ENCODE peak calls at places on chromosome 3, in six cellular contexts. One of them, this sample, is unnamed.

GRCh38 chr3:160870327-160870726 is 114.3 kb downstream of the PPM1L start:
- DNase-seq in H4: no peak
- DNase-seq in A172: no peak
- DNase-seq in tibial artery: no peak
- DNase-seq in mucosa of descending colon: no peak
- DNase-seq in stimulated activated CD4-positive, alpha-beta T cell treated with anti-CD3 and anti-CD28 coated beads, TNF-alpha, amount 100 ng/mL, for 1 hour: no peak
- DNase-seq in this sample: peak; percentile 39

GRCh38 chr3:41237907-41238306 is 38.6 kb downstream of the CTNNB1 start:
- DNase-seq in mucosa of descending colon: no peak
- DNase-seq in tibial artery: no peak
- DNase-seq in A172: no peak
- DNase-seq in H4: no peak
- DNase-seq in stimulated activated CD4-positive, alpha-beta T cell treated with anti-CD3 and anti-CD28 coated beads, TNF-alpha, amount 100 ng/mL, for 1 hour: no peak
- DNase-seq in this sample: no peak

GRCh38 chr3:142484912-142485435 is 37.1 kb upstream of the XRN1 start:
- DNase-seq in A172: no peak
- DNase-seq in mucosa of descending colon: no peak
- DNase-seq in H4: no peak
- DNase-seq in tibial artery: no peak
- DNase-seq in stimulated activated CD4-positive, alpha-beta T cell treated with anti-CD3 and anti-CD28 coated beads, TNF-alpha, amount 100 ng/mL, for 1 hour: no peak
- DNase-seq in this sample: no peak

GRCh38 chr3:51984269-51984647 is 923 bp downstream of the ACY1 start:
- DNase-seq in tibial artery: no peak
- DNase-seq in A172: no peak
- DNase-seq in H4: no peak
- DNase-seq in stimulated activated CD4-positive, alpha-beta T cell treated with anti-CD3 and anti-CD28 coated beads, TNF-alpha, amount 100 ng/mL, for 1 hour: no peak
- DNase-seq in mucosa of descending colon: no peak
- DNase-seq in this sample: no peak

GRCh38 chr3:111874177-111874820 is 15.2 kb downstream of the PHLDB2 start:
- DNase-seq in H4: peak; percentile 32
- DNase-seq in mucosa of descending colon: no peak
- DNase-seq in stimulated activated CD4-positive, alpha-beta T cell treated with anti-CD3 and anti-CD28 coated beads, TNF-alpha, amount 100 ng/mL, for 1 hour: no peak
- DNase-seq in A172: peak; percentile 90
- DNase-seq in tibial artery: no peak
- DNase-seq in this sample: no peak

GRCh38 chr3:72031581-72031980 is 246.6 kb upstream of the PROK2 start:
- DNase-seq in H4: peak; percentile 85
- DNase-seq in mucosa of descending colon: no peak
- DNase-seq in A172: peak; percentile 52
- DNase-seq in tibial artery: no peak
- DNase-seq in stimulated activated CD4-positive, alpha-beta T cell treated with anti-CD3 and anti-CD28 coated beads, TNF-alpha, amount 100 ng/mL, for 1 hour: no peak
- DNase-seq in this sample: no peak

GRCh38 chr3:129940086-129940485 is 34.4 kb upstream of the TRH start:
- DNase-seq in mucosa of descending colon: no peak
- DNase-seq in tibial artery: no peak
- DNase-seq in stimulated activated CD4-positive, alpha-beta T cell treated with anti-CD3 and anti-CD28 coated beads, TNF-alpha, amount 100 ng/mL, for 1 hour: no peak
- DNase-seq in H4: no peak
- DNase-seq in A172: no peak
- DNase-seq in this sample: no peak

GRCh38 chr3:53100818-53101466 is 29.3 kb downstream of the RFT1 start:
- DNase-seq in mucosa of descending colon: no peak
- DNase-seq in H4: no peak
- DNase-seq in tibial artery: no peak
- DNase-seq in stimulated activated CD4-positive, alpha-beta T cell treated with anti-CD3 and anti-CD28 coated beads, TNF-alpha, amount 100 ng/mL, for 1 hour: no peak
- DNase-seq in A172: no peak
- DNase-seq in this sample: no peak

GRCh38 chr3:120418866-120419490 is 31.8 kb downstream of the FSTL1 start:
- DNase-seq in tibial artery: no peak
- DNase-seq in mucosa of descending colon: peak; percentile 75
- DNase-seq in H4: peak; percentile 65
- DNase-seq in A172: peak; percentile 73
- DNase-seq in stimulated activated CD4-positive, alpha-beta T cell treated with anti-CD3 and anti-CD28 coated beads, TNF-alpha, amount 100 ng/mL, for 1 hour: no peak
- DNase-seq in this sample: peak; percentile 34

GRCh38 chr3:62169871-62170660 is 203.3 kb downstream of the FEZF2 start:
- DNase-seq in H4: no peak
- DNase-seq in stimulated activated CD4-positive, alpha-beta T cell treated with anti-CD3 and anti-CD28 coated beads, TNF-alpha, amount 100 ng/mL, for 1 hour: no peak
- DNase-seq in A172: peak; percentile 13
- DNase-seq in mucosa of descending colon: no peak
- DNase-seq in tibial artery: no peak
- DNase-seq in this sample: no peak

GRCh38 chr3:156317457-156317856 is 197.1 kb downstream of the KCNAB1 start:
- DNase-seq in A172: peak; percentile 87
- DNase-seq in stimulated activated CD4-positive, alpha-beta T cell treated with anti-CD3 and anti-CD28 coated beads, TNF-alpha, amount 100 ng/mL, for 1 hour: no peak
- DNase-seq in tibial artery: no peak
- DNase-seq in H4: peak; percentile 59
- DNase-seq in mucosa of descending colon: no peak
- DNase-seq in this sample: no peak

GRCh38 chr3:106176734-106177133 is 307.9 kb upstream of the CBLB start:
- DNase-seq in stimulated activated CD4-positive, alpha-beta T cell treated with anti-CD3 and anti-CD28 coated beads, TNF-alpha, amount 100 ng/mL, for 1 hour: peak; percentile 33
- DNase-seq in tibial artery: no peak
- DNase-seq in mucosa of descending colon: no peak
- DNase-seq in A172: no peak
- DNase-seq in H4: no peak
- DNase-seq in this sample: no peak

GRCh38 chr3:176953106-176954080 is 243.9 kb downstream of the TBL1XR1 start:
- DNase-seq in H4: peak; percentile 73
- DNase-seq in mucosa of descending colon: peak; percentile 80
- DNase-seq in A172: peak; percentile 37
- DNase-seq in stimulated activated CD4-positive, alpha-beta T cell treated with anti-CD3 and anti-CD28 coated beads, TNF-alpha, amount 100 ng/mL, for 1 hour: no peak
- DNase-seq in tibial artery: peak; percentile 25
- DNase-seq in this sample: peak; percentile 10

GRCh38 chr3:182092662-182093262 is 381.0 kb downstream of the SOX2 start:
- DNase-seq in H4: no peak
- DNase-seq in stimulated activated CD4-positive, alpha-beta T cell treated with anti-CD3 and anti-CD28 coated beads, TNF-alpha, amount 100 ng/mL, for 1 hour: no peak
- DNase-seq in mucosa of descending colon: no peak
- DNase-seq in tibial artery: no peak
- DNase-seq in A172: no peak
- DNase-seq in this sample: no peak

GRCh38 chr3:71681224-71681668 is 44.0 kb downstream of the EIF4E3 start:
- DNase-seq in H4: peak; percentile 80
- DNase-seq in tibial artery: peak; percentile 65
- DNase-seq in A172: peak; percentile 41
- DNase-seq in stimulated activated CD4-positive, alpha-beta T cell treated with anti-CD3 and anti-CD28 coated beads, TNF-alpha, amount 100 ng/mL, for 1 hour: no peak
- DNase-seq in mucosa of descending colon: peak; percentile 57
- DNase-seq in this sample: no peak

GRCh38 chr3:168029705-168030104 is 66.0 kb downstream of the GOLIM4 start:
- DNase-seq in H4: no peak
- DNase-seq in A172: no peak
- DNase-seq in tibial artery: no peak
- DNase-seq in stimulated activated CD4-positive, alpha-beta T cell treated with anti-CD3 and anti-CD28 coated beads, TNF-alpha, amount 100 ng/mL, for 1 hour: no peak
- DNase-seq in mucosa of descending colon: no peak
- DNase-seq in this sample: no peak